ENCODE peak calls at places on chromosomes 12 and 14, in five cellular contexts. Q, E, V, M and R are unnamed samples.

GRCh38 chr14:25537846-25538455 is 488.0 kb upstream of the STXBP6 start:
- DNase-seq in V (peak; percentile 22), Q (no peak), E (no peak), M (peak; percentile 75), R (no peak)

GRCh38 chr12:47100146-47100545 is 20.4 kb upstream of the AMIGO2 start:
- DNase-seq in E (no peak), V (no peak), Q (no peak), M (no peak), R (no peak)

GRCh38 chr12:64665506-64665905 is 55.2 kb downstream of the RASSF3 start:
- DNase-seq in V (no peak), E (peak; percentile 17), Q (no peak), M (no peak), R (no peak)

GRCh38 chr14:22667881-22668280 is 23.7 kb upstream of the OR6J1 start:
- DNase-seq in E (no peak), M (no peak), V (no peak), Q (no peak), R (no peak)

GRCh38 chr14:104075530-104076151 is 9.9 kb upstream of the ASPG start:
- DNase-seq in V (no peak), Q (no peak), E (no peak), M (peak; percentile 29), R (no peak)

GRCh38 chr12:78439666-78440065 is 424.9 kb upstream of the SYT1 start:
- DNase-seq in M (no peak), E (no peak), Q (no peak), V (no peak), R (no peak)

GRCh38 chr12:16350682-16351081 is 3.2 kb downstream of the MGST1 start:
- DNase-seq in E (no peak), Q (no peak), V (no peak), M (no peak), R (no peak)

GRCh38 chr12:2813573-2814185 is 1.2 kb downstream of the ITFG2 start:
- DNase-seq in V (peak; percentile 79), Q (no peak), M (peak; percentile 85), E (peak; percentile 11), R (no peak)

GRCh38 chr14:61033024-61033423 is 52.0 kb downstream of the SLC38A6 start:
- DNase-seq in V (no peak), E (no peak), M (no peak), Q (no peak), R (no peak)

GRCh38 chr14:67636361-67636919 is 16.7 kb downstream of the ARG2 start:
- DNase-seq in V (peak; percentile 79), E (no peak), Q (no peak), M (peak; percentile 37), R (no peak)

GRCh38 chr12:31481415-31481814 is 109.5 kb downstream of the DENND5B start:
- DNase-seq in Q (no peak), M (no peak), E (no peak), V (no peak), R (no peak)

GRCh38 chr14:77923131-77923933 is 123.4 kb downstream of the ADCK1 start:
- DNase-seq in E (no peak), V (peak; percentile 88), Q (no peak), M (peak; percentile 35), R (no peak)

GRCh38 chr12:105574056-105574715 is 243.7 kb downstream of the C12orf75 start:
- DNase-seq in V (no peak), M (no peak), Q (no peak), E (no peak), R (no peak)

GRCh38 chr14:101980700-101981099 is 16.3 kb downstream of the DYNC1H1 start:
- DNase-seq in M (peak; percentile 21), V (no peak), E (no peak), Q (peak; percentile 85), R (peak; percentile 93)

GRCh38 chr12:106046301-106046846 is 92.4 kb downstream of the NUAK1 start:
- DNase-seq in M (no peak), Q (no peak), E (no peak), V (no peak), R (no peak)

GRCh38 chr12:69616025-69616424 is 5.3 kb upstream of the LRRC10 start:
- DNase-seq in M (no peak), V (no peak), Q (no peak), E (no peak), R (no peak)

GRCh38 chr12:47282206-47282605 is 202.4 kb upstream of the AMIGO2 start:
- DNase-seq in Q (no peak), V (no peak), M (no peak), E (no peak), R (no peak)

GRCh38 chr14:77710364-77710763 is 2.5 kb downstream of the SLIRP start:
- DNase-seq in E (no peak), M (no peak), V (no peak), Q (no peak), R (no peak)

GRCh38 chr12:48818831-48819590 is 715 bp downstream of the CACNB3 start:
- DNase-seq in Q (no peak), M (peak; percentile 27), E (no peak), V (no peak), R (no peak)

GRCh38 chr12:83143937-83144336 is 457.2 kb downstream of the TMTC2 start:
- DNase-seq in Q (no peak), V (no peak), E (no peak), M (no peak), R (no peak)

GRCh38 chr12:2974560-2974971 is 15.4 kb downstream of the TEAD4 start:
- DNase-seq in Q (no peak), V (no peak), M (no peak), E (no peak), R (no peak)

GRCh38 chr12:10540776-10541205 is 35.1 kb downstream of the EIF2S3B start:
- DNase-seq in V (no peak), Q (no peak), M (no peak), E (no peak), R (no peak)

GRCh38 chr12:52391618-52392002 is 6.2 kb upstream of the KRT84 start:
- DNase-seq in M (peak; percentile 51), V (no peak), E (no peak), Q (no peak), R (no peak)

GRCh38 chr12:32161040-32161439 is 54.4 kb downstream of the BICD1 start:
- DNase-seq in Q (no peak), V (no peak), M (no peak), E (no peak), R (no peak)

GRCh38 chr14:24196071-24197061 is 1.1 kb upstream of the TM9SF1 start:
- DNase-seq in M (no peak), E (no peak), V (peak; percentile 50), Q (no peak), R (no peak)

GRCh38 chr14:61701946-61702345 is 6.6 kb downstream of the HIF1A start:
- DNase-seq in Q (no peak), M (no peak), V (no peak), E (no peak), R (no peak)

GRCh38 chr12:64616221-64616620 is 5.9 kb downstream of the RASSF3 start:
- DNase-seq in V (no peak), E (no peak), Q (no peak), M (no peak), R (no peak)

GRCh38 chr14:20632831-20633771 is 8.4 kb downstream of the OR6S1 start:
- DNase-seq in M (peak; percentile 96), E (peak; percentile 19), Q (no peak), V (peak; percentile 91), R (no peak)

GRCh38 chr12:114166360-114166759 is 200.2 kb upstream of the RBM19 start:
- DNase-seq in E (no peak), M (peak; percentile 53), Q (no peak), V (peak; percentile 43), R (no peak)

GRCh38 chr12:129622566-129622965 is 281.3 kb downstream of the TMEM132D start:
- DNase-seq in M (no peak), V (peak; percentile 11), E (no peak), Q (no peak), R (no peak)

GRCh38 chr14:58288106-58288792 is 10.1 kb upstream of the ARID4A start:
- DNase-seq in M (no peak), V (no peak), E (no peak), Q (no peak), R (no peak)

GRCh38 chr12:124861492-124861891 is 2.2 kb downstream of the SCARB1 start:
- DNase-seq in E (no peak), V (peak; percentile 88), Q (no peak), M (peak; percentile 47), R (no peak)

GRCh38 chr14:43200519-43200918 is 1306.6 kb downstream of the FSCB start:
- DNase-seq in M (no peak), V (no peak), Q (no peak), E (no peak), R (no peak)
- H3K27ac ChIP-seq in M (no peak overlapping the region), V (no peak overlapping the region), Q (no peak overlapping the region), E (no peak overlapping the region), R (no peak overlapping the region)

GRCh38 chr12:76763746-76764675 is at the start of gene ZDHHC17:
- DNase-seq in E (peak; percentile 89), V (peak; percentile 95), Q (peak; percentile 94), M (peak; percentile 96), R (no peak)
- TF ChIP-seq CTCF in E (no peak), V (no peak), Q (no peak), M (no peak), R (no peak)

DNA sequence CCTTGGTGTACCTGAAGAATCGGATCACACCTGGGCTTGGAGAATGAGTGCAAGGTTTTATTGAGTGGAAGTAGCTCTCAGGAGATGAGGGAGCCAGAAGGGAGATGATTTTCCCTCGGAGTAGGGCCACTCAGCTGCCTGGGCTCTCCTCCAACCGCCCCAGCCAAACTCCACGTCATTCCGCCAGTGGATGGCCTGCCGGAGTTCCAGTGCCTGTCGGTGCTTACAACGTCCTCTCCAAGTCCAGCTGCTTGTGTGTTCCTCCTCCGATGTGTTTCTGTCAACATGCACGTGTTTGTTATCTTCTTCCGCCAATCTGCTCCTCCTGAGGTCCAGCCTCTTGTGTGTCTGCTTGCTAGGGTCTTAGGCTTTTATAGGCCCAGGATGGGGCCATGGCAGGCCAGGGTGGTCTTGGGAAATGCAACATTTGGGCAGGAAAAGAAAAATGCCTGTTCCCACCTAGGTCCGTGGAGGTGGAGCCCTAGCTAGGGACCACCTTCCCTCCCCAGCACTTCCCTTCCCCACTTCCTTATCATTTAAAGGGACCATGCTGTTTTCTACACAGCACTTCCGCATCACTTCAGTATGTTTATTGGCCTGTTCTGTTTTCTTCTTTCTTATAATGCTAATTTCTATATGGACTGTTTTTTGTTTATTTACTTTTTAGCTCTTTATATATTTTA is 343.2 kb downstream of the PDZRN4 start:
- DNase-seq in V (no peak), E (no peak), Q (peak; percentile 74), M (no peak), R (no peak)
- H3K4me3 ChIP-seq in V (no peak overlapping the region), E (no peak overlapping the region), Q (no peak overlapping the region), M (no peak overlapping the region), R (no peak overlapping the region)

DNA sequence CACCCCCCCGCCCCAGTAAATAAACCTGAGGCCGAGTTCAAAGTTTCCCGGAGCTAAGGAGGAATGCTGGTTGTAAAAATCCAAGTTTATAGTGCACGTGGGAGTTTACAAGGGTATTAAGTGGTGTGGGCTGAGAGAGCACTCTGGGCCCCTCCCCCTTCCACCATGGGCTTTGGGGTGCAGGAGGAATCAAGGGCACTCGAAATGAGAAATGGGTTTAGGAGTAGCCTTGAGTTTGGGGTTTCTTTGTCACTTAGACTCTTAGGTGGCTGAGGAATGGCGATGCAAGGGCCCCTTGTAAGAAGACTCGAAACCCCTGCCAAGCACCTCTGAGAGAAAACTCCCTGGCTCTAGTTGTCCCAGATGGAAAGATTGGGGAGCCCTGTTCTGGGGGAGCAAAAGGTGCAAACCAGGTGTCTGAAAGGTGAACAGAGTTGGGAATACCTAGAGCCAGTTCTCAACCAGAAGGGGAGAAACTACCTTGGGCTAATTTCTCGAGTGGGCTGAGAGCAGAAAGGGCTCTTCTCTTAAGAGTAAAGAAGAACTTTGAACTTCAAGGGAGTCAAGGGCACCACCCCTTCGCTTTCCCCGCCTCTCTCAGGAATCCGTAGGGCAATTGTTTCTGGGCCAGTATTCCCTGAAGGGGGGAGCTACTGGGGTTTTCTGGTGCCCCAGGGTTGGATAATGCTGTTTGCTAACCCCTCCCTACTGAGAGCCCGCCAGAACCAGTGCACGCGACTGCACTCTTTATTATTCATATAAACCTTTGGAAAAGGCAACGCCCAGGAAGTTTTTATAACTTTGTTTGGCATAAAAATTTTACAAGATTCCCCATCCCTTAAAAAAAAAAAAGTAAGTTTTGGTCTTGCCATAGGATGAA is 4.0 kb upstream of the HOTAIR start:
- DNase-seq in V (no peak), Q (no peak), E (no peak), M (peak; percentile 73), R (no peak)
- H3K27ac ChIP-seq in V (no peak overlapping the region), Q (no peak overlapping the region), E (no peak overlapping the region), M (peak overlapping the region; percentile 71), R (no peak overlapping the region)